ENCODE peak calls at places on chromosome 9, in nine cellular contexts. V, A, U, W, H, X, J, E and D are unnamed samples.

GRCh38 chr9:81825831-81826540 is 102.2 kb upstream of the SPATA31D4 start:
- DNase-seq in V (no peak), A (no peak), U (no peak), W (no peak), H (no peak), X (no peak), J (no peak), E (no peak), D (peak; percentile 58)

GRCh38 chr9:134800791-134801339 is 79.7 kb upstream of the FCN2 start:
- DNase-seq in V (no peak), A (peak; percentile 80), U (no peak), W (no peak), H (no peak), X (no peak), J (no peak), E (no peak), D (no peak)

GRCh38 chr9:124830593-124830992 is 22.7 kb upstream of the WDR38 start:
- DNase-seq in V (no peak), A (no peak), U (no peak), W (no peak), H (no peak), X (no peak), J (no peak), E (no peak), D (no peak)

GRCh38 chr9:126500600-126501382 is 112.9 kb upstream of the LMX1B start:
- DNase-seq in V (peak; percentile 89), A (peak; percentile 83), U (peak; percentile 69), W (peak; percentile 73), H (peak; percentile 52), X (peak; percentile 19), J (peak; percentile 62), E (peak; percentile 95), D (peak; percentile 91)

GRCh38 chr9:133880851-133881634 is 111.1 kb downstream of the VAV2 start:
- DNase-seq in V (no peak), A (no peak), U (no peak), W (no peak), H (no peak), X (no peak), J (no peak), E (no peak), D (no peak)

GRCh38 chr9:133274236-133275104 is 531 bp downstream of the ABO start:
- DNase-seq in V (no peak), A (peak; percentile 24), U (no peak), W (peak; percentile 54), H (no peak), X (no peak), J (no peak), E (peak; percentile 82), D (no peak)

GRCh38 chr9:135793221-135794056 is 91.5 kb downstream of the KCNT1 start:
- DNase-seq in V (no peak), A (no peak), U (no peak), W (no peak), H (no peak), X (no peak), J (no peak), E (no peak), D (no peak)

GRCh38 chr9:137825324-137825991 is 52.1 kb upstream of the CACNA1B start:
- DNase-seq in V (no peak), A (no peak), U (no peak), W (no peak), H (no peak), X (no peak), J (no peak), E (no peak), D (no peak)

GRCh38 chr9:91066856-91067255 is 265.2 kb downstream of the SYK start:
- DNase-seq in V (no peak), A (no peak), U (no peak), W (no peak), H (no peak), X (no peak), J (no peak), E (no peak), D (no peak)

GRCh38 chr9:105088499-105088898 is 156.0 kb upstream of the SLC44A1 start:
- DNase-seq in V (no peak), A (no peak), U (no peak), W (no peak), H (no peak), X (no peak), J (no peak), E (no peak), D (no peak)

GRCh38 chr9:33161589-33162132 is 5.5 kb downstream of the B4GALT1 start:
- DNase-seq in V (no peak), A (no peak), U (no peak), W (no peak), H (no peak), X (peak; percentile 78), J (peak; percentile 83), E (peak; percentile 69), D (no peak)

GRCh38 chr9:108565651-108566378 is 290.0 kb downstream of the ACTL7B start:
- DNase-seq in V (peak; percentile 72), A (peak; percentile 60), U (peak; percentile 76), W (peak; percentile 54), H (peak; percentile 75), X (peak; percentile 72), J (peak; percentile 72), E (no peak), D (peak; percentile 77)

GRCh38 chr9:102049586-102050246 is 311.3 kb upstream of the GRIN3A start:
- DNase-seq in V (no peak), A (no peak), U (no peak), W (no peak), H (no peak), X (no peak), J (no peak), E (no peak), D (no peak)

GRCh38 chr9:110078626-110079025 is 129.3 kb downstream of the C9orf152 start:
- DNase-seq in V (no peak), A (no peak), U (no peak), W (no peak), H (peak; percentile 63), X (no peak), J (no peak), E (no peak), D (no peak)

GRCh38 chr9:135526730-135527571 is 5.7 kb downstream of the LCN1 start:
- DNase-seq in V (peak; percentile 53), A (no peak), U (peak; percentile 54), W (no peak), H (no peak), X (no peak), J (no peak), E (peak; percentile 79), D (no peak)

GRCh38 chr9:125906144-125906543 is 159.0 kb downstream of the PBX3 start:
- DNase-seq in V (no peak), A (no peak), U (no peak), W (no peak), H (no peak), X (no peak), J (no peak), E (no peak), D (no peak)

GRCh38 chr9:80811003-80811402 is 878.3 kb downstream of the TLE1 start:
- DNase-seq in V (no peak), A (no peak), U (no peak), W (no peak), H (no peak), X (no peak), J (no peak), E (no peak), D (no peak)

DNA sequence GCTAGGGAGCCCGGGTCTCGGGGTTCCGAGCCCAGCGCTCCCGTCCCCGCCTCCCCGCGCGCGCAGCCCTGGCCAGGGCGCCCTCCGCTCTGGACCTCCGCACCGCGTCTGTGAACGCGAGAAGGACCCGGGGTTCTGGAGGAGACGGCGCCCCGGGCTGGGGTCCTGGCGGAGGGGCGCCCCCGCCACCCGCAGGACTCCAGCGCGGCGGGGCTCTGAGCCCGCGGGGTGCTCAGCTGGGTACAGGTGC is 431 bp downstream of the TMOD1 start:
- DNase-seq in V (no peak), A (no peak), U (no peak), W (no peak), H (no peak), X (no peak), J (no peak), E (no peak), D (peak; percentile 81)
- TF ChIP-seq POLR2A in V (no peak), A (no peak), U (no peak), W (no peak), H (no peak), X (no peak), J (no peak), E (no peak), D (no peak)

GRCh38 chr9:28661853-28662252 is 1088.6 kb upstream of the C9orf72 start:
- DNase-seq in V (no peak), A (no peak), U (no peak), W (no peak), H (no peak), X (no peak), J (no peak), E (no peak), D (no peak)
- TF ChIP-seq POLR2A in V (no peak), A (no peak), U (no peak), W (no peak), H (no peak), X (no peak), J (no peak), E (no peak), D (no peak)

DNA sequence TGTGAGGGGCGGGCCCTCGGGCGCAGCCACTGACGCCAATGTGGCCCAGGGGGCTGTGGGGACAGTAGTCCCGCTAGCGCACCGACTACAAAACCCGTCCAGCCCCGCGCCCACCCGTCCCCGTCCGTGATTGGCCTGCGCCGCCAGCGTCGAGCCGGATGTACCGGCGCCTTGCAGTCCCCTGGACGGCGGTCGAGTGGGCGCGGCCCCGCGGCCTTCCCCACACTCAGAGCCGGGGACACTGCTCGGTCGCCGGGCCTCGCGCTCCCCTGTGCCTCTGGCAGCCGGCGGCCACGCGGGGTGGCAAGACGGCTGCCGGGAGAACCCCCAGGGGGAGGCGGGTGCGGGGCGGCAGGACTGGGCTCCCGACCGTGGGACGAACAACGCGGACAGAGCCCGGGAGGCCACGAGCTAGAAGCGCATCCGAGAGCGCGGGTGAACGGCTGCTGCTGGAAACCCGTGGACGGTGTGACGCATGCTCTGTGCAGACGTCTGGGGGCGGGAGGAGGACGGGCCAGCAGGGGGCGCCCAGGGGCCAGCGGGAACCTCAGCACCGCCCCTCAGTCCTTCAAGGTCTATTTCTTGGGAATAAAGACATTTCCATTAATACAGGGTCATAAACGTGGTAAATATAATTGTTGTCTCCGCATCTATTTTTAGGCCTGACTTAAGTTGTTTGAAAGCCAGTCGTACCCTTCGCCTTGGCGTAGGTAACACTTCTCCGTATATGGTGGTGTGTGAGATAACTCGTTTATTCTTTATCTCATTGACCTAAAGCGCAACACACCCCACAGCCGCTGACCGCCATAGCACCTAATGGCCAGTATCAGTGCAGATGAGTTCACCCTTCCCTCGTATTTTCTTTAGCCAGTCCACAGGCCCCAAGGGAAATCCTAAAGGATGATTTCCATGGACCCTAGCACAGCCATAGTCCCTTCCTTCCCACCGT is 629 bp upstream of the BICD2 start:
- DNase-seq in V (peak; percentile 99), A (peak; percentile 99), U (peak; percentile 92), W (peak; percentile 98), H (peak; percentile 98), X (peak; percentile 91), J (peak; percentile 98), E (peak; percentile 100), D (peak; percentile 98)
- TF ChIP-seq POLR2A in V (peak; percentile 78), A (peak; percentile 13), U (peak; percentile 64), W (peak; percentile 96), H (peak; percentile 64), X (no peak), J (peak; percentile 79), E (no peak), D (peak; percentile 62)

GRCh38 chr9:35355954-35356353 is 134.0 kb upstream of the RUSC2 start:
- DNase-seq in V (no peak), A (no peak), U (no peak), W (no peak), H (no peak), X (no peak), J (no peak), E (no peak), D (no peak)
- TF ChIP-seq POLR2A in V (no peak), A (no peak), U (no peak), W (no peak), H (no peak), X (no peak), J (no peak), E (no peak), D (no peak)

GRCh38 chr9:129631673-129632129 is 5.7 kb downstream of the NTMT1 start:
- DNase-seq in V (no peak), A (no peak), U (no peak), W (no peak), H (no peak), X (no peak), J (no peak), E (no peak), D (no peak)
- TF ChIP-seq POLR2A in V (no peak), A (no peak), U (no peak), W (no peak), H (no peak), X (no peak), J (no peak), E (no peak), D (no peak)